ENCODE peak calls at places on chromosomes 2 and 18, in seven cellular contexts. L, G, V, A, P, U and B are unnamed samples.

GRCh38 chr2:20229322-20230201 is 4.6 kb upstream of the SDC1 start:
- DNase-seq in A (peak; percentile 89), P (no peak), G (no peak), L (no peak), V (no peak), U (no peak), B (no peak)

GRCh38 chr2:144701259-144701658 is 181.3 kb upstream of the ZEB2 start:
- DNase-seq in L (no peak), A (no peak), V (no peak), G (no peak), P (no peak), U (no peak), B (no peak)

GRCh38 chr2:177237932-177238331 is 25.3 kb downstream of the HNRNPA3 start:
- DNase-seq in U (no peak), G (no peak), P (no peak), A (no peak), L (no peak), V (no peak), B (no peak)

GRCh38 chr18:23131693-23132319 is 3.5 kb upstream of the CABLES1 start:
- DNase-seq in P (peak; percentile 87), L (peak; percentile 49), G (no peak), A (peak; percentile 90), V (peak; percentile 52), U (peak; percentile 76), B (no peak)

GRCh38 chr2:170247882-170248393 is 70.0 kb downstream of the MYO3B start:
- DNase-seq in P (no peak), L (no peak), G (no peak), A (no peak), V (no peak), U (no peak), B (no peak)

GRCh38 chr2:197873293-197873701 is 68.9 kb downstream of the PLCL1 start:
- DNase-seq in V (no peak), P (no peak), L (no peak), G (no peak), A (peak; percentile 90), U (no peak), B (no peak)

GRCh38 chr2:62642429-62643099 is 62.9 kb upstream of the EHBP1 start:
- DNase-seq in G (no peak), U (no peak), A (no peak), L (no peak), P (no peak), V (no peak), B (no peak)

GRCh38 chr18:56770873-56771272 is 119.7 kb downstream of the WDR7 start:
- DNase-seq in L (no peak), A (peak; percentile 29), U (no peak), P (no peak), V (no peak), G (no peak), B (no peak)

DNA sequence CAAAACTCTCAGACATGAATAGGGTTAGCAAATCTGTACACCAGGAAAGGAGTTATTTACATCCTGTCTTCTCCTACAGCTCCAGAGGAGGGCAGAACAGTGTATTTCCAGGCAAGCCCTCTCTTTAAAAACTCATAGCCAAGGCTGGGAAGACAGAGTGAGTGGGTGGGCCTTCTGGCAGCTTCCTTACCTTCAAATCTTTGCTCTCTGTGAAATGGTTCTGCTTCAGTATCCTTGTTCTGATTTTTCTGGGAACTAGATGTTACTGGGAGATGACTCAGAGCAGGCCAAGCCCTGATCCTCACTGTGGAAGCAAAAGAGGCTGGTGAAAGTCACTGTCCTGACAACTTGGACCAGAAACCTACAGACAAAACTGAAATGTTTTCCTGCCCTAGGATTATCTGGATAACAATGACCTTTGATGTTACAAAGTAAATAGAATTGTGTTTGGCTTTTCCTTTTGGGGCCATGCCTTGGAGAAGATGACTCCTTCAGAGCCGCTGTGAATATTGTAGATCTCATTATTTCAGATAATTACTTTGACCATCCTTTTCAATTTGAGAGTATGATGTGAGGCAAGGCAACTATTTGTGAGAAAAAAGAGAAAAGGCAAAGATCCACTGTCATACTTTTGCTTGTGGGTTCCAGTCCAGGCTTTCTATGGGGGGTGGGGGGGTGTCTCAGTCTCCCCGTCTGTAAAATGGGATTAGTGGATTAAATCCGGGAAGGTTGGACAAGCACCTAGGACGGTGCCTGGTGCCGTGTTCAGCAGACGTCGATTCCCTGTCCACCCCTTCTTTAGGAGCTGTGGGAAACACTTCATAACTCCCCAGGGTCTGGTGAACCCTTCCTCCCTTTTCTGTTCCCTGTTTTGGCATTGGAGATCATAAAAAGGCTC is 644 bp upstream of the QPCT start:
- DNase-seq in L (no peak), P (no peak), A (peak; percentile 71), U (no peak), V (no peak), G (no peak), B (no peak)
- H3K4me3 ChIP-seq in L (no peak overlapping the region), P (no peak overlapping the region), A (peak overlapping the region; percentile 75), U (peak overlapping the region; percentile 47), V (peak overlapping the region; percentile 75), G (peak overlapping the region; percentile 61), B (no peak overlapping the region)

GRCh38 chr2:113757059-113757657 is 716 bp upstream of the SLC35F5 start:
- DNase-seq in A (no peak), V (no peak), U (no peak), G (no peak), L (no peak), P (no peak), B (no peak)

GRCh38 chr2:113755690-113756063 is 765 bp downstream of the SLC35F5 start:
- DNase-seq in U (no peak), L (no peak), G (no peak), V (no peak), A (peak; percentile 45), P (no peak), B (no peak)

GRCh38 chr2:113754989-113755689 is 1.3 kb downstream of the SLC35F5 start:
- DNase-seq in V (no peak), L (no peak), G (no peak), P (no peak), U (no peak), A (peak; percentile 16), B (no peak)

GRCh38 chr2:113756088-113757058 is at the start of gene SLC35F5:
- DNase-seq in P (peak; percentile 96), G (peak; percentile 97), A (peak; percentile 97), V (peak; percentile 32), U (peak; percentile 91), L (peak; percentile 89), B (peak; percentile 41)

GRCh38 chr2:113754160-113754559 is 2.3 kb downstream of the SLC35F5 start:
- DNase-seq in A (no peak), L (no peak), P (no peak), G (no peak), U (no peak), V (no peak), B (no peak)
- H3K4me3 ChIP-seq in A (peak overlapping the region; percentile 96), L (peak overlapping the region; percentile 92), P (no peak overlapping the region), G (no peak overlapping the region), U (no peak overlapping the region), V (no peak overlapping the region), B (peak overlapping the region; percentile 93)

GRCh38 chr18:79401494-79402208 is 5.9 kb downstream of the NFATC1 start:
- DNase-seq in P (no peak), U (no peak), G (peak; percentile 61), L (no peak), A (no peak), V (no peak), B (no peak)
- H3K4me3 ChIP-seq in P (no peak overlapping the region), U (no peak overlapping the region), G (no peak overlapping the region), L (peak overlapping the region; percentile 60), A (no peak overlapping the region), V (no peak overlapping the region), B (no peak overlapping the region)

GRCh38 chr18:63177822-63178525 is 141.6 kb downstream of the BCL2 start:
- DNase-seq in L (no peak), A (peak; percentile 67), V (no peak), U (no peak), G (no peak), P (no peak), B (peak; percentile 62)
- H3K4me3 ChIP-seq in L (no peak overlapping the region), A (peak overlapping the region; percentile 43), V (peak overlapping the region; percentile 36), U (no peak overlapping the region), G (peak overlapping the region; percentile 4), P (no peak overlapping the region), B (no peak overlapping the region)